ENCODE peak calls at places on chromosome 4, in six cellular contexts. R is ovary, A is fibroblast of lung, E is bronchial epithelial cell, L is heart right ventricle, Q is osteocyte. F is an unnamed sample.

GRCh38 chr4:8153441-8153840 is 5.2 kb downstream of the ABLIM2 start:
- DNase-seq in R (no peak), E (no peak), L (peak), A (no peak), Q (no peak), F (no peak)

GRCh38 chr4:57075353-57075752 is 34.8 kb downstream of the IGFBP7 start:
- DNase-seq in L (no peak), Q (no peak), R (no peak), A (no peak), E (no peak), F (no peak)

GRCh38 chr4:123986268-123986798 is 589.7 kb downstream of the SPRY1 start:
- DNase-seq in A (peak), R (peak), L (peak), Q (no peak), E (peak), F (peak)

GRCh38 chr4:159144112-159144694 is 41.3 kb downstream of the RAPGEF2 start:
- DNase-seq in Q (no peak), R (no peak), L (no peak), E (no peak), A (no peak), F (no peak)

GRCh38 chr4:127143460-127144190 is 489.1 kb upstream of the INTU start:
- DNase-seq in E (peak), L (no peak), Q (no peak), R (no peak), A (peak), F (no peak)

GRCh38 chr4:125432078-125432477 is 117.3 kb downstream of the FAT4 start:
- DNase-seq in E (no peak), L (no peak), Q (no peak), A (peak), R (no peak), F (no peak)

GRCh38 chr4:11424000-11424399 is 4.7 kb downstream of the HS3ST1 start:
- DNase-seq in R (peak), E (peak), Q (no peak), A (peak), L (no peak), F (no peak)

GRCh38 chr4:10521386-10521785 is 64.2 kb upstream of the ZNF518B start:
- DNase-seq in A (no peak), R (no peak), Q (no peak), E (no peak), L (no peak), F (no peak)

GRCh38 chr4:157320092-157320491 is 99.6 kb downstream of the GRIA2 start:
- DNase-seq in L (no peak), E (no peak), A (no peak), R (no peak), Q (no peak), F (no peak)

GRCh38 chr4:149715822-149716585 is 99.6 kb downstream of the IQCM start:
- DNase-seq in Q (no peak), L (no peak), E (no peak), A (no peak), R (peak), F (no peak)

GRCh38 chr4:149719806-149720205 is 95.8 kb downstream of the IQCM start:
- DNase-seq in L (no peak), R (no peak), E (no peak), A (no peak), Q (no peak), F (no peak)

GRCh38 chr4:149718500-149718899 is 97.1 kb downstream of the IQCM start:
- DNase-seq in R (no peak), E (no peak), L (no peak), A (no peak), Q (no peak), F (no peak)

GRCh38 chr4:149716728-149717127 is 98.9 kb downstream of the IQCM start:
- DNase-seq in E (no peak), A (no peak), Q (no peak), L (no peak), R (no peak), F (no peak)

GRCh38 chr4:149719357-149719756 is 96.3 kb downstream of the IQCM start:
- DNase-seq in R (no peak), Q (no peak), A (peak), L (no peak), E (no peak), F (no peak)
- TF ChIP-seq CTCF in R (no peak), Q (no peak), A (no peak), L (no peak), E (no peak), F (no peak)

DNA sequence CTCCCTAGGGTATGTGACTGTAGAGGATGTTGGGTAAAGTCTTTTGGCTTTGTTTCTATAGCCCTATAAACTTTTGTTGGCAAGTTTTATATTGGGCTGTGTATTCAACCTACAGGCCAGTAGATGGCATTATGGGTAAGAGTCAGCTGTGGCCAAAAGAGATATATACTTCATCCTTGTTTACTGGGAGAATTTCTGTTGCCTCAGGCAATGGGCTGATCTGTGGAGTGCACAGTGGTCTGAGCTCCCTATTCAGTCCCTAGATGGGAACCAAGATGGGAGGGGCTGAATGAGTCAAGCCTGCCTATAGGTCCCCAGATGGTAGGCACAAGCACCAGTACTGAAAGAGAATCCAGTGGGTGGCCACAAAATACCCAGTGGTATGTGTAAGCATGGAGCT is 580.6 kb downstream of the EPHA5 start:
- DNase-seq in R (no peak), L (no peak), A (peak), Q (no peak), E (no peak), F (no peak)
- TF ChIP-seq CTCF in R (no peak), L (no peak), A (no peak), Q (peak), E (peak), F (no peak)

GRCh38 chr4:150682126-150682525 is 100.2 kb downstream of the MAB21L2 start:
- DNase-seq in A (no peak), L (no peak), R (no peak), Q (no peak), E (no peak), F (no peak)
- TF ChIP-seq CTCF in A (no peak), L (no peak), R (no peak), Q (no peak), E (no peak), F (no peak)

DNA sequence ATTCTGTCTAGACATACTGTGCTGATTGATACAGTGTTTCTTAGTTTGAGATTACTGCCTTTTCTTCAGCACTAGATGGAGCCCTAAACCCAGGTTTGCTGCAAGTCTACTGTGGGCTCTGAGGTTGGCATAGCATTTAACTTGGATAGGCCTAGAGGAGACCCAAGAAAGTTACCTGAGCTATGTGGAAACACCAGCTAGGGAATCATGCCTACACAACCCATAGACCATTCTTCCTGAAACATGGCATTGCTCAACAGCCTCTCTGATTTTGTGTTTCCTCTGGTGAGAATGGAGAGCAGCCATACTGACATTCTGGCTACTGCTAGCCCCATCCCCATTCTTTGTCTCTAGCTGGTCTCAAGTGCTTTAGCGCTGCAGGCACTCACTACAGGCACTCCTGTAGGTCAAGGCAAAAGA is 287.7 kb upstream of the PCDH18 start:
- DNase-seq in L (no peak), Q (no peak), A (peak), R (no peak), E (peak), F (no peak)
- TF ChIP-seq CTCF in L (peak), Q (peak), A (peak), R (no peak), E (peak), F (peak)